ENCODE peak calls at places on chromosomes 6 and 20, in five cellular contexts. W is adrenal gland, C is ovary, G is suprapubic skin, V is lower leg skin. D is an unnamed sample.

GRCh38 chr6:106530026-106530425 is 99.3 kb downstream of the RTN4IP1 start:
- DNase-seq in G (no peak), C (no peak), W (no peak), V (no peak), D (no peak)

GRCh38 chr6:161257778-161258457 is 15.9 kb downstream of the AGPAT4 start:
- DNase-seq in G (no peak), V (peak), C (no peak), W (no peak), D (no peak)

GRCh38 chr6:137681445-137682009 is 185.5 kb upstream of the TNFAIP3 start:
- DNase-seq in G (no peak), W (no peak), V (no peak), C (no peak), D (no peak)

GRCh38 chr6:45614488-45615285 is 237.0 kb upstream of the SUPT3H start:
- DNase-seq in G (no peak), C (no peak), W (no peak), V (no peak), D (peak)

GRCh38 chr20:51584737-51585136 is 42.2 kb upstream of the NFATC2 start:
- DNase-seq in G (no peak), C (no peak), W (no peak), V (no peak), D (no peak)

GRCh38 chr6:149368065-149368464 is 32.0 kb upstream of the SUMO4 start:
- DNase-seq in W (no peak), V (no peak), C (no peak), G (no peak), D (no peak)

GRCh38 chr6:119845161-119845560 is 495.6 kb upstream of the MAN1A1 start:
- DNase-seq in G (no peak), C (no peak), W (no peak), V (no peak), D (no peak)

GRCh38 chr6:579339-579738 is 77.6 kb downstream of the HUS1B start:
- DNase-seq in C (no peak), G (no peak), V (no peak), W (no peak), D (no peak)

GRCh38 chr6:80022803-80023202 is 18.4 kb downstream of the TTK start:
- DNase-seq in C (no peak), G (no peak), V (no peak), W (no peak), D (no peak)

GRCh38 chr6:168264593-168265335 is 54.8 kb downstream of the DACT2 start:
- DNase-seq in C (peak), V (peak), W (no peak), G (peak), D (no peak)

GRCh38 chr6:157763894-157764345 is 59.1 kb upstream of the SNX9 start:
- DNase-seq in V (no peak), G (no peak), C (no peak), W (no peak), D (no peak)

GRCh38 chr6:64254558-64254957 is 619.0 kb downstream of the PHF3 start:
- DNase-seq in W (no peak), V (no peak), C (no peak), G (no peak), D (no peak)

GRCh38 chr6:25166955-25167753 is 112.0 kb upstream of the CARMIL1 start:
- DNase-seq in G (no peak), C (no peak), W (no peak), V (no peak), D (no peak)

GRCh38 chr6:335146-335545 is 42.9 kb downstream of the DUSP22 start:
- DNase-seq in C (no peak), V (no peak), W (no peak), G (no peak), D (no peak)

GRCh38 chr6:113281014-113281810 is 575.9 kb upstream of the MARCKS start:
- DNase-seq in G (no peak), V (no peak), W (no peak), C (no peak), D (no peak)

GRCh38 chr20:20075032-20075431 is 22.7 kb downstream of the CFAP61 start:
- DNase-seq in G (no peak), C (no peak), V (no peak), W (no peak), D (no peak)

GRCh38 chr6:31896856-31897611 is 464 bp downstream of the EHMT2 start:
- DNase-seq in V (no peak), C (no peak), W (no peak), G (peak), D (no peak)

GRCh38 chr6:131215212-131215611 is 79.9 kb downstream of the AKAP7 start:
- DNase-seq in W (peak), G (no peak), C (peak), V (no peak), D (no peak)

DNA sequence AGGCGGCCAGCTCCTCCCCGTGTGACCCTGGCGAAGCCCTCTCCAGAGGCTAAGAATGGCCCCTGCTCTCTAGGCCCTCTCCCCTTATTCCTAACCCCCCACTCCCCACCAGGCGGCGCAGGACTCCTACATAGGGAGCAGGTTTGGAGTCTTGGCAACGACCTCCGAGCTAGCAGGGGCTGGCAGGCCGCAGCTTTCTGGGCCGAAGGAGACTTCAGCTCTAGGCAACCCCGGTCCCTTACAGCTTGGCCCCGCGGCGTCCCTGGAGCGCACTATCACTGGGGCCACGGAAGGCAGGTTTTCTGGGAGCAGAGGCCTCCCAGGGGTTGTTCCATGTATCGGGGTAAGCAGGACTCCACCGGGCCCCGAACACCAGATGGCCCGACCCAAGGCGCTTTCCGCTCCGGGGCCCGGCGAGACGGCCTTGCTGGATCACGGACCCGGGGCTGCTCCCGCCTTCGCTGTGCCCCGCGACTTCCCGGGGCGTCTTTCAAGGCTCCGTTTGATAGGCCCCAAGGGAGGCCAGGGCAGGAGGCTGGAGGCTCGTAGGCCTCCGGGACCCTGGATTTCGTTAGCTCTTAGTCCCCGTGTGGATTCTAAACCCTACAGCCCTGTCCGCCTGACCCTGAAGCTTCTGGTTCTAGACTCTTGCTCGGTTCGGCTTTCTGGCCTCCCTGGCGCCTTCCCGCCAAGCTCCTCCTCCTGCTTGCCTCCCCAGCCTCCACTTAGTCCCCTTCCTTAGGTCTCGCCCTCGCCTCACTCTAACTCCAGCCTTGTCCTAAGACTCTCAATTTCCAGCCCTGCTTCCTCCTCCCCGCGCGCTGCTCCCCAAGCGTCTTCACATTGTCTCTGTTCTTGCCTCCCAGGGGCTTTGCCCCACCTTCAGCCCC is 1.9 kb downstream of the SLC32A1 start:
- DNase-seq in C (no peak), V (no peak), G (no peak), W (no peak), D (no peak)
- TF ChIP-seq CTCF in C (no peak), V (no peak), G (no peak), W (peak), D (no peak)

DNA sequence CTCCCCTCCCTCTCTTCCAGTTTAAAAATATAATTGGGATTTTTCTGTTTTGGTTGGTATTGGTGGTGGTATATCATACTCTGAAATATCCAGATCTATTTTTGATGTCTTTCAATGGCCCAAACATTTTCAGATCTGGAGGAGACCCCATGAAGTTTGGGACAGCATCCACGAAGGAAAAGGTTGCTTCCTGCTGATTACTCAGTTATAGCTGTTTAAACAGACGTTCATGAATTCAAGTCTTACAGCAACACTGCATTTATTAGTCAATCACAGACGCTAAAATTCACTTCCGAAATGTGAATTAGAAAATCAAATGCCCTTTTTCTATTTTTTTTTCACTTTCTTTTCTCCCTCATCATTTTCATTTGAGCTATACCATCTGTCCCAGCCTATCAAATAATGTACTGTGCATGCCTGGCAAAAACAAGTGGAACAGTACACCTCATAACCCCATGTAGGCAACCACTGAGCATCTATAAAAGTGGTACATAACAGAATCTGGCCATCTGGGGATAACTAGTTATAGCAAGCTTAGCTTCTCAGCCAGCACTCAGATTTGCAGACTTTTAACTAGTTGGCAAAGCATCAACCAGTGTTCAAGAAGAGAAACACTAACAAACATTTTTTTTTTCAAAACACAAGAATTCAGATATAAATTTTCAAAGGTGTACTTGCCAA is 124.5 kb downstream of the HIVEP2 start:
- DNase-seq in C (no peak), G (no peak), W (no peak), V (no peak), D (no peak)
- H3K4me3 ChIP-seq in C (peak), G (peak), W (no peak), V (no peak), D (peak)

DNA sequence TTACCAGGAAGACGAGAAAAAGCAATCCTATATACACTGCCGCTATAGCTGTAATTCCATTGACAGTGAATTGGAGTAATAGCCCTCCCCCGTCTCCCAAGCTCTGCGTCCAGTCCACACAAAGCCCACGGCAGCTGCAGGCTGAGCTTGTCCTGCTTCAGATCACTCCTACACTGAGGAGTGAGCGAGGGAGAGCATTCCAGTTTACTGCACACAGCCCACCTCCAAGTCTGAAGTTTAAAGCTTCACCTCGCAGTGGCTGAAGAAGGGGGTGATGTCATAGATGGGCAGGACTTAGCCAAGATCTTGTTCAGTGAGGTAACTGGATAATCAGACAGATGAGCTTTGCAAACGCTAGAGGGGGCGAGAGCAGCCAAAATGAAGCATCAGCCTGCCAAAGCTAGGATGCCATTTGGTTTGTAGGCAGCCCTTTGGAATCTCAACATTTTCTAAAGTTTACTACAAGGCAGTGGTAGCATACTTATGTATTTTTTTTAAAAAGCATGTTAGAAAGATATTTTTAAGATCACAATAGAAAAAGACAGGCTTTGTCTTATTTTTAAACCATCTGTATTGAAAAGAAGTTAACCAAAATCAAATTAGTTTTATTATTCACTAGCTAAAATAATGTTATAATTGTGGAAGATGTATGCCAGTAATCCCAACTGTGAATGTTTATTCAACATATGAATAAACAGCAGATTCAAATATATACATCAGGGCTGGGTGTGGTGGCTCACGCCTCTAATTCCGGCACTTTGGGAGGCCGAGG is at the start of gene FLRT3:
- DNase-seq in V (peak), G (peak), W (peak), C (peak), D (peak)
- TF ChIP-seq POLR2A in V (no peak), G (no peak), W (peak), C (peak), D (no peak)

DNA sequence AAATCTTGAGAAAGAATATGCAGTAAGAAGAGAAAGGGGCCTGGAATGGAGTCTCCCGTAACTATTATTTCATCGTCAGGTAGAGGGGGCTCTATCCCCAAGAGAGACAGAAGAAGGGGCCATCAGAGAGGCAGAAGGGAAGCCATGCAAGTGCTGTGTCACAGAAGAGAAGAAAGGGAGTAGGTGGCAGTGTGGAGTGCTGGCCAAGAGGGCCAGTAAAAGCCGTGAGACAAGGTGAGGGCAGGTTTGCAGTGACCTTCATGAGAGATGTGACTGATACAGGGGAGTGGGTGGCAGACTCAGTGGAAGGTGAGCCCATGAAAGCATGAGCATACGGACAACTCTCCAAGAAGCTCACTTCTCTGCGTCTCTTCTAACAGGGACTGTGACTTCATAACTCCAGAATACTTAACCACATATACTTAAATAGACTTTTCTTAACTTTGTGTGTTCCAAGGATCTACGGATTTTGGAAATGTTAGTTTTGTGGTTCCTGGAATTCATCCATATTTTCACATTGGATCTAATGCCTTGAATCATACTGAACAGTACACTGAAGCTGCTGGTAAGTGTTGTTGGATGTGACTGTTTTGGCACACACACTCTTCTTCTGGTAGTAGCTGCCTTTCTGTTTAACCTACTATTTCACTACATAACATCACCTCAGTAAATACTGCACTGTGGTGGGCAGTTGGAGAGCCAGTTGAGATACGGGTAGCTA is 15.6 kb downstream of the PM20D2 start:
- DNase-seq in C (no peak), V (no peak), W (no peak), G (no peak), D (no peak)
- TF ChIP-seq CTCF in C (no peak), V (no peak), W (no peak), G (no peak), D (no peak)

DNA sequence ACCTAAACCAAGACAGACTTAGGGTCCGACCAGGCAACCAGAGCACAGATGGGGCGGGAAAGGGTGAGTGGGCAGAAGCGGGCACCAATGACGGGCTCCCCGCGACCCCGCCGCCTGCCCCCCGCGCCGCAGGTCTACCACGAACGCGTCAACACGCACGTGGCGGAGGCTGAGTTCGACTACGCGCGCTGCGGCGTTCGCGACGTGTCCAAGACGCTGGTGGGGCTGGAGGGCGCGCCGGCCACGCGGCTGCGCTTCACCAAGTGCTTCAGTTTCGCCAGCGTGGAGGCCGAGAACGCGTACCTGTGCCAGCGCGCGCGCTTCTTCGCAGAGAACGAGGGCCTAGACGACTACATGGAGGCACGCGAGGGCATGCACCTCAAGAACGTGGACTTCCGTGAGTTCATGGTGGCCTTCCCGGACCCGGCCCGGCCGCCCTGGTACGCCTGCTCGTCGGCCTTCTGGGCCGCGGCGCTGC is 5.1 kb downstream of the TMEM151B start:
- DNase-seq in C (no peak), V (no peak), W (no peak), G (no peak), D (no peak)
- H3K4me3 ChIP-seq in C (no peak), V (no peak), W (no peak), G (peak), D (peak)

GRCh38 chr20:62885808-62886708 is 24.4 kb upstream of the TCFL5 start:
- DNase-seq in W (no peak), V (no peak), C (no peak), G (no peak), D (no peak)
- TF ChIP-seq POLR2A in W (no peak), V (no peak), C (no peak), G (no peak), D (no peak)

GRCh38 chr6:23656257-23656731 is 469.7 kb upstream of the NRSN1 start:
- DNase-seq in W (no peak), C (no peak), G (no peak), V (no peak), D (no peak)

GRCh38 chr6:23661549-23661948 is 464.5 kb upstream of the NRSN1 start:
- DNase-seq in V (no peak), W (no peak), G (no peak), C (no peak), D (no peak)

GRCh38 chr6:23655502-23655901 is 470.5 kb upstream of the NRSN1 start:
- DNase-seq in C (no peak), V (no peak), W (no peak), G (no peak), D (no peak)

GRCh38 chr6:23656826-23657225 is 469.2 kb upstream of the NRSN1 start:
- DNase-seq in V (no peak), G (no peak), C (no peak), W (no peak), D (no peak)

DNA sequence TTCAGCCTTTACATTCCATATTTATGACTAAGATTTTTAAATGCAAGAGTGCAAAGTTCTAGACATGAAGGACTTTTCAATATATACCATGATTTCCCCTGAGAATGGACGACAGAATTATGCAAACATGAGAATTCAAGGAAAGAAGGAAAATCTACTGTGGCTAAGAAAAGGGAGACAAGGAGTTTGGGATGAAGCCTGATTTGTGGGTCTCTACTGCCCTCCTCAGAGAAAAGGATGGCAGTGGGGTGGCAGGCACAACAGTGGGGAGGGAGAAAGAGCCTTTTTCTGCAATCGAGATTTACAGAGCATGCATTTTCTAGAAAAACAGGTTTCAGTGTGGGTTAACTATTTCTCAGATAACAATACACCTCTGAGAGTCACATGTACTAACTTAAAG is 466.9 kb upstream of the NRSN1 start:
- DNase-seq in C (no peak), W (no peak), G (no peak), V (no peak), D (no peak)
- TF ChIP-seq CTCF in C (no peak), W (no peak), G (no peak), V (no peak), D (peak)

DNA sequence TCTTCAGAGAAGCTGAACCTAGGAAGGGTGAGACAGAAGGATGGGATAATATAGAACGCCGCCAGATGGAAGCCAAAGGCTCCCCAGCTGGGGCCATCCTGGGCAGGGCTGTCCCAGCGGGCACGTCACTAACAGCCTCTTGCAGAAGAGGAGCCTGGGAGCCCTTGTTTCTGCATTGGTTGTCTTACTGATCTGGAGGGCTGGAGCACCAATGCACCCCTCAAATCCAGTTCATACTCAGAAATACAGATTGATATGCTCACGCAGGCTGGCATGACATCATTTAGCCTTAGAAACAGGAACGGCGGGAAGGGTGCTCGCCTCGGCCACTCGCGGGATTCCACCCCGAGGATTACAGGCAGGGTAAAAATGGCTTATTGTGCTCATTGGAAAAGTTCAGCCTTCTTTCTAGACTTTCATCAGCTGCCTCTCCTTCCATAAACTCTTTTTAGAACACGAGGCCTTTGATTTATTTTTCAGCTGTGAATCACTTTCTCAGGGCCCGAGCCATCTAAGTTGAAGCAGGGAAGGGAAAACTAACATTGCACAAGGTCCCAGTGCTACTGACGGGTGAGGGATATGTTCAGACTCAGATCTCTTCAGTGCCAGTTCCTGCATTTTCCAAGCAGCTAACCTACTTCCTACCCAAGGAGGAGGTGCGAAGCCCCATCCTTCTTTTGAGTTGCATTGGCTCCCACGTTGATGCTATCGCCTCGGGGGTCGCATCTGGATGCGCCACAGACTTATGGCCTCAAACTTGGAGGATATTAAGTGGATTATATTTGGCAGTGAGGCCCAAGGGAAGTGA is 82.3 kb downstream of the GMPR start:
- DNase-seq in G (no peak), W (peak), C (no peak), V (peak), D (no peak)
- H3K4me3 ChIP-seq in G (peak), W (no peak), C (no peak), V (no peak), D (peak)

GRCh38 chr20:47358672-47359532 is 2.4 kb upstream of the ZMYND8 start:
- DNase-seq in C (peak), V (peak), G (peak), W (peak), D (peak)
- TF ChIP-seq POLR2A in C (peak), V (no peak), G (no peak), W (peak), D (no peak)

D was measured in esophagus muscularis mucosa.